ENCODE peak calls at places on chromosomes 1 and 21, in eight cellular contexts. X is iris pigment epithelial cell; A is Right ventricle myocardium superior; O is stimulated activated CD4-positive, alpha-beta T cell treated with anti-CD3 and anti-CD28 coated beads, Interleukin-12 subunit alpha, Interleukin-12 subunit beta, amount 100 ng/mL, for 4 hours; M is Kasumi-1; Y is fibroblast of pulmonary artery; S is endothelial cell; Q is tibial nerve. F is an unnamed sample.

GRCh38 chr21:44424608-44425306 is 30.6 kb upstream of the LRRC3 start:
- DNase-seq in Y (no peak), S (no peak), M (no peak), Q (peak; percentile 9), X (no peak), O (no peak), A (peak; percentile 37), F (peak; percentile 8)

GRCh38 chr1:212179394-212180076 is 105.7 kb upstream of the PPP2R5A start:
- DNase-seq in M (no peak), S (no peak), Y (peak; percentile 69), O (no peak), A (no peak), X (peak; percentile 96), Q (no peak), F (no peak)

GRCh38 chr1:85607126-85607912 is 26.8 kb downstream of the CCN1 start:
- DNase-seq in O (no peak), Y (peak; percentile 98), X (peak; percentile 100), Q (no peak), A (no peak), S (peak; percentile 17), M (no peak), F (no peak)

GRCh38 chr1:170853302-170853701 is 82.0 kb upstream of the MROH9 start:
- DNase-seq in A (no peak), M (no peak), O (no peak), S (no peak), X (no peak), Y (no peak), Q (no peak), F (no peak)

GRCh38 chr1:231636157-231636556 is 9.6 kb downstream of the DISC1 start:
- DNase-seq in M (no peak), Y (peak; percentile 44), Q (no peak), X (peak; percentile 81), O (no peak), A (no peak), S (no peak), F (peak; percentile 83)

GRCh38 chr1:70836456-70836855 is 211.2 kb downstream of the PTGER3 start:
- DNase-seq in M (no peak), S (no peak), O (no peak), X (no peak), Y (no peak), A (no peak), Q (no peak), F (no peak)

GRCh38 chr21:14737922-14738321 is 191.8 kb upstream of the SAMSN1 start:
- DNase-seq in X (peak; percentile 59), Y (peak; percentile 68), M (peak; percentile 87), S (peak; percentile 7), O (peak; percentile 4), A (no peak), Q (no peak), F (peak; percentile 46)

GRCh38 chr1:70970407-70970806 is 77.2 kb downstream of the PTGER3 start:
- DNase-seq in S (no peak), A (no peak), X (no peak), Y (no peak), Q (no peak), M (no peak), O (no peak), F (no peak)

GRCh38 chr1:245777752-245778151 is 623.0 kb downstream of the KIF26B start:
- DNase-seq in Y (no peak), O (no peak), S (no peak), A (no peak), Q (no peak), M (no peak), X (no peak), F (no peak)

GRCh38 chr1:228267962-228268890 is 60.4 kb downstream of the OBSCN start:
- DNase-seq in Y (no peak), A (peak; percentile 60), M (no peak), Q (no peak), S (peak; percentile 2), X (no peak), O (no peak), F (no peak)

GRCh38 chr1:210646258-210646616 is 317.5 kb downstream of the HHAT start:
- DNase-seq in A (no peak), M (no peak), Q (no peak), X (no peak), S (no peak), Y (no peak), O (no peak), F (no peak)

GRCh38 chr1:33322109-33322508 is 1.2 kb upstream of the A3GALT2 start:
- DNase-seq in Q (no peak), Y (no peak), A (no peak), S (no peak), X (no peak), M (no peak), O (no peak), F (no peak)

GRCh38 chr1:42848823-42849537 is 2.6 kb downstream of the ZNF691 start:
- DNase-seq in A (no peak), Y (no peak), O (no peak), Q (no peak), M (no peak), X (no peak), S (no peak), F (no peak)

GRCh38 chr1:25031966-25032667 is 102.0 kb upstream of the RUNX3 start:
- DNase-seq in O (peak; percentile 40), S (no peak), A (peak; percentile 64), X (peak; percentile 45), Q (no peak), M (no peak), Y (peak; percentile 77), F (no peak)

F was measured in WERI-Rb-1.